ENCODE peak calls at places on chromosomes 6 and 20, in eight cellular contexts. P is esophagus muscularis mucosa, T is upper lobe of left lung, K is prostate gland, M is body of pancreas, S is HepG2, C is Peyer's patch, Y is K562. O is an unnamed sample. For H3K36me3, the result is how much of the 10 kb centered on the place peaks cover.

GRCh38 chr6:144350176-144350575 is 65.0 kb downstream of the UTRN start:
- DNase-seq in P (no peak), T (no peak), K (no peak), M (no peak), S (no peak), C (no peak), Y (no peak), O (no peak)

GRCh38 chr6:143860111-143860510 is 4.2 kb upstream of the ZC2HC1B start:
- DNase-seq in P (no peak), T (no peak), K (no peak), M (no peak), S (no peak), C (no peak), Y (no peak), O (no peak)

GRCh38 chr6:41741625-41742490 is 5.3 kb downstream of the PGC start:
- DNase-seq in P (no peak), T (no peak), K (no peak), M (no peak), S (peak), C (peak), Y (no peak), O (no peak)

GRCh38 chr6:27132532-27133280 is 114.8 kb upstream of the PRSS16 start:
- DNase-seq in P (peak), T (peak), K (peak), M (peak), S (peak), C (peak), Y (peak), O (peak)

GRCh38 chr6:137471951-137472350 is 22.2 kb downstream of the OLIG3 start:
- DNase-seq in P (peak), T (no peak), K (no peak), M (no peak), S (no peak), C (no peak), Y (no peak), O (no peak)

GRCh38 chr20:25017257-25017803 is 24.8 kb upstream of the APMAP start:
- DNase-seq in P (no peak), T (peak), K (peak), M (peak), S (peak), C (peak), Y (no peak), O (no peak)

GRCh38 chr6:3651698-3652229 is 99.7 kb downstream of the PXDC1 start:
- DNase-seq in P (peak), T (no peak), K (no peak), M (no peak), S (no peak), C (no peak), Y (no peak), O (no peak)

GRCh38 chr6:144362042-144363018 is 77.2 kb downstream of the UTRN start:
- DNase-seq in P (no peak), T (no peak), K (no peak), M (no peak), S (peak), C (no peak), Y (no peak), O (no peak)

GRCh38 chr20:20312562-20312961 is 55.3 kb upstream of the INSM1 start:
- DNase-seq in P (no peak), T (no peak), K (no peak), M (no peak), S (no peak), C (no peak), Y (no peak), O (no peak)

GRCh38 chr20:59030911-59031310 is 1.2 kb downstream of the ATP5F1E start:
- DNase-seq in P (peak), T (no peak), K (no peak), M (no peak), S (no peak), C (no peak), Y (no peak), O (no peak)

GRCh38 chr20:59032023-59032712 is at the start of gene ATP5F1E:
- DNase-seq in P (peak), T (peak), K (peak), M (peak), S (peak), C (peak), Y (peak), O (no peak)

GRCh38 chr20:59033093-59033492 is 958 bp upstream of the ATP5F1E start:
- DNase-seq in P (no peak), T (no peak), K (no peak), M (no peak), S (no peak), C (no peak), Y (no peak), O (no peak)

GRCh38 chr20:59032713-59033059 is 551 bp upstream of the ATP5F1E start:
- DNase-seq in P (no peak), T (no peak), K (no peak), M (no peak), S (peak), C (no peak), Y (no peak), O (no peak)

DNA sequence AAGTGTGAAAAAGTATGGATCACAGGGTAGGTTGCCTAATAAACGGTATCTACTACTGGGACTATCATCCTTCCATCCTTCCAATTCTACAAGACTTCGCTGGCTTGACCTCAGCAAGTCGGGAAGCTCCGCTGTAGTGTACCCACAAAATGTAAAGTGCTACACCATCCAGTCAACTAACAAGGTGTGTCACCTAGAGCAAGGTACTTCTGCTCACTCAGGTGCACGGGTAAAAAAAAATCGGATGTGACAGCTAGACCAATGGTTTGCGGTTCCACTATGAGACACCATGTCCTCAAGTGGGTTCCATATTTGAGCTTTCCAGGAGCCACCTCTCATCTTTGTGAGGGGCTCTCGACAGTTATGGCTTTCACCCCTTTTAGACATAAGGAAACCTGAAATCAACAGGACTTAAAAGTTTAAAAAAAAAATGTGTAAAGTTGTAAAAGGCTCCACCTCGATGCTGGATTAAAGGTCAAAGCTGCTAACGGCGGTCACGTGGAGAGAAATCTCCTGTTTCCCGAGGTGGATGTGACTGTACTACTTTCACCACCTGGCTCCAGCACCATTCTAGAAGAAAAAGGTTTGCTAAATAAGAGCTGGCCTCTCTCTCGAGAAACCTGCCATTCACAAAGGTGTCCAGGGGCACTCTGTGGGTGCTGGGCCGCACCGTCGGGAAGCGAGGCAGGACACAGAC is 661 bp downstream of the ATP5F1E start:
- DNase-seq in P (peak), T (no peak), K (no peak), M (no peak), S (peak), C (no peak), Y (no peak), O (no peak)
- TF ChIP-seq POLR2A in P (no peak), T (no peak), K (no peak), M (no peak), S (no peak), C (no peak), Y (no peak), O (no peak)

DNA sequence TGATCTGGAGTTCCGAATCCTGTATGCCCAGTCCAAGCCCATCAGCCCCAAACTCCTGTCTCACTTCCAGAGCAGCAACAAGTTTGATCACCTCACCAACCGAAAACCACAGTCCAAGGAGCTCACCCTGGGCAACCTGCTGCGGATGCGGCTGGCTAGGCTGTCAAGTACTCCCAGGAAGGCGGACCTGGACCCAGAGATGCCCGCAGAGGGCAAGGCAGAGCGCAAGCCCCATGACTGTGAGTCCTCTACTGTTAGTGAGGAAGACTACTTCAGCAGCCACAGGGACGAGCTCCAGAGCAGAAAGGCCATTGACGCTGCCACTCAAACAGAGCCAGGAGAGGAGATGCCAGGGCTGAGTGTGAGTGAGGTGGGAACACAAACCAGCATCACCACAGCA is 10.5 kb upstream of the DHX35 start:
- DNase-seq in P (no peak), T (no peak), K (no peak), M (no peak), S (no peak), C (no peak), Y (no peak), O (no peak)
- H3K36me3 ChIP-seq in P (under half), T (under half), K (under half), M (under half), S (half or more), C (under half), Y (half or more), O (under half)

DNA sequence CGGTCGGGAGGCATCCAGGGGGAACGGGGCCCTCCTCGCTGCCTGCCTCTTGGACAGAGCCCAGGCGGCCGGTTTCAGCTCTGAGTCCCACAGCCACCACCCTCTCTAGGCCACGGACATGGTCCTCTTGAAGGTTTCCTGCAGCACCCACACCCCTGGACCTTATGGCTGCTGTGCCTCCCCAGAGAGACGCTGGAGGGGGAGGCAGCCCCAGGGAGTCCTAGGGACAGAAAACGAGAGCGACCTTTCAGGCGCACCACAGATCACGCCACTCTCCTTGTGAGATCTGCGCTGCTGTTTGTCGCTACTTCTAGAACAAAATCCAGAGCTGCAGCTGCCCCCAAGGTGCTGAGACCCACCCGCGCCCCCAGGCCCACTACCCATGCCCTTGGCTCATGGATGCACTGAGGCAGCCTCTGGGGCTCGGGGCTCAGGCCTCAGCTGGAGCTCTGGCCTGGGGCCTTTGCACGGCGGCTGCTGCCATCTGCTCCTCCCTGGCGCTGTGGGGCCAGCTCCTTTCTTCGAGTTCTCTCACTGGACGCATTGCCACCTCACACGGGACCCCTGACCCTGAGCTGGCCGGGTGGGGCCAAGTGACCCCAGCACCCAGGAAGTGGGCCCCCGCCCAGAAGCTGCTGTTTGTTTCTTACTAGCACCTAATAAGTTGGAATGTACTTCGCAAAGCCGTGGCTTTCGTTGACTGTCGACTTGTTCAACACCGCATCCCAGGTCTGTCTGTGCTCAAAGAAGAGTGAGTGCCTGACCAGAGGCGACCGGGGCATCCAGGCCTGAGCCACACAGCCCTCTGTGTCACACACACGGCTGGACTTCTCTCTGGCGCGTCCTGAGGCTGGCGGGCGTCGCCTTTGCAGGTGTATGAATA is 113.3 kb downstream of the DLL1 start:
- DNase-seq in P (peak), T (peak), K (peak), M (peak), S (no peak), C (peak), Y (no peak), O (peak)
- TF ChIP-seq POLR2A in P (no peak), T (no peak), K (no peak), M (no peak), S (no peak), C (no peak), Y (no peak), O (no peak)

DNA sequence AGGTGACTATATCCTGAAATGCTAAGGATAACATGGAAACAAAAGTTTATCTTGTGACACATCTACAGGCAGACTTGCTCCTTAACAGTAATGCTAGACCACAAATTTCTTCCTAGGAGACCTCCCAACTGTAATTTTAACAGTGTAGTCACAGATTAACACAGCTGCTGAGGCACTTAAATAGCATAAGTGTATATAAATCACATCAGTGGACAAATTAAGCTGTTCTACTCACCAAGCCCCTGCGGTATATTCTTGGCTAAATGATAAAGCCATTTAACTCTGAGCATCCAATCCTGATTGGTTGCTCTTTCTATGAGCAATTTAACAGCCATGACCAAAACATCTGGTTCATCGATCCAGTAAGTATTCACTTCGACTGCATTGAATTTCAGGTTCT is 73.3 kb upstream of the LYRM2 start:
- DNase-seq in P (no peak), T (no peak), K (no peak), M (no peak), S (no peak), C (no peak), Y (no peak), O (no peak)
- H3K36me3 ChIP-seq in P (half or more), T (half or more), K (under half), M (under half), S (half or more), C (under half), Y (half or more), O (under half)

GRCh38 chr6:31729515-31729978 is 448 bp upstream of the DDAH2 start:
- DNase-seq in P (peak), T (peak), K (peak), M (peak), S (peak), C (peak), Y (peak), O (no peak)
- TF ChIP-seq POLR2A in P (no peak), T (no peak), K (peak), M (peak), S (peak), C (peak), Y (no peak), O (peak)

GRCh38 chr20:46017272-46017671 is 8.6 kb downstream of the MMP9 start:
- DNase-seq in P (no peak), T (no peak), K (no peak), M (no peak), S (no peak), C (no peak), Y (no peak), O (no peak)
- H3K36me3 ChIP-seq in P (under half), T (under half), K (under half), M (under half), S (under half), C (under half), Y (under half), O (under half)

DNA sequence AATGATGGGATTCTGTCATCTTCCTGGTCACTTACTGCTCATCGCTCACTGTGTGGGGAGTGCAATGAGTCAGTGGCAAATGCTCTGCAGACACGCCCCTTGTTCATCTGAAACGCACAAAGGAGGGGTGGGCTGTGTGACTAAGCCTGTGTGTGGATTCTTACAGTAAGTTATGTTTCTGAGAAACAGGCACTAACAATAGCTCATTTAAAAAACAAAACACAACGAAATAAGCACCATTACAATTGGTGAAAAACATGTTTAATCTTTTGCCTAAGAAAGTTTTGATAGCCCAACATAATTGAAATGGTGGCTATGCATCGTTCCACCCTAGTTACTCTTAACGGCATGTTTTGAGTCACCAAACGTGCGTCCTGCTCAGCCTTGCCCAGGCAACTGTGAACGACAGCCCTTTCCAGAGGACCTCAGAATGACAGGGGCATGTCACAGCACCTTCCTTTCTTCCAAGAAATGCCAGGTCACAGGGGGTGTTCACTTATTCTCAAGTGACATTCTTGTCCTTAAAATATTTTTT is 118.4 kb upstream of the SGK1 start:
- DNase-seq in P (no peak), T (peak), K (no peak), M (no peak), S (peak), C (no peak), Y (peak), O (no peak)
- TF ChIP-seq POLR2A in P (no peak), T (no peak), K (no peak), M (no peak), S (no peak), C (no peak), Y (peak), O (no peak)

GRCh38 chr6:571892-572291 is 85.0 kb downstream of the HUS1B start:
- DNase-seq in P (no peak), T (no peak), K (no peak), M (no peak), S (no peak), C (no peak), Y (no peak), O (no peak)

GRCh38 chr6:572596-573265 is 84.2 kb downstream of the HUS1B start:
- DNase-seq in P (no peak), T (no peak), K (no peak), M (no peak), S (no peak), C (no peak), Y (no peak), O (no peak)

GRCh38 chr6:570812-571211 is 86.1 kb downstream of the HUS1B start:
- DNase-seq in P (no peak), T (no peak), K (no peak), M (no peak), S (no peak), C (no peak), Y (no peak), O (no peak)

GRCh38 chr6:568085-568484 is 88.8 kb downstream of the HUS1B start:
- DNase-seq in P (no peak), T (no peak), K (no peak), M (no peak), S (no peak), C (no peak), Y (no peak), O (no peak)

GRCh38 chr6:568954-569523 is 87.9 kb downstream of the HUS1B start:
- DNase-seq in P (no peak), T (no peak), K (no peak), M (no peak), S (no peak), C (no peak), Y (no peak), O (no peak)
- H3K36me3 ChIP-seq in P (under half), T (under half), K (under half), M (under half), S (under half), C (under half), Y (under half), O (under half)

GRCh38 chr6:12844284-12845223 is 128.0 kb downstream of the PHACTR1 start:
- DNase-seq in P (no peak), T (no peak), K (no peak), M (no peak), S (peak), C (no peak), Y (peak), O (no peak)
- TF ChIP-seq POLR2A in P (no peak), T (no peak), K (no peak), M (no peak), S (no peak), C (no peak), Y (no peak), O (no peak)

GRCh38 chr6:18160921-18161320 is 5.7 kb downstream of the KDM1B start:
- DNase-seq in P (no peak), T (no peak), K (no peak), M (no peak), S (no peak), C (no peak), Y (no peak), O (no peak)

GRCh38 chr6:18166314-18167007 is 11.2 kb downstream of the KDM1B start:
- DNase-seq in P (no peak), T (no peak), K (no peak), M (no peak), S (no peak), C (no peak), Y (no peak), O (no peak)

GRCh38 chr6:18162401-18162800 is 7.2 kb downstream of the KDM1B start:
- DNase-seq in P (no peak), T (no peak), K (no peak), M (no peak), S (no peak), C (no peak), Y (no peak), O (no peak)

GRCh38 chr6:18165746-18166145 is 10.5 kb downstream of the KDM1B start:
- DNase-seq in P (no peak), T (no peak), K (no peak), M (no peak), S (no peak), C (no peak), Y (no peak), O (no peak)

DNA sequence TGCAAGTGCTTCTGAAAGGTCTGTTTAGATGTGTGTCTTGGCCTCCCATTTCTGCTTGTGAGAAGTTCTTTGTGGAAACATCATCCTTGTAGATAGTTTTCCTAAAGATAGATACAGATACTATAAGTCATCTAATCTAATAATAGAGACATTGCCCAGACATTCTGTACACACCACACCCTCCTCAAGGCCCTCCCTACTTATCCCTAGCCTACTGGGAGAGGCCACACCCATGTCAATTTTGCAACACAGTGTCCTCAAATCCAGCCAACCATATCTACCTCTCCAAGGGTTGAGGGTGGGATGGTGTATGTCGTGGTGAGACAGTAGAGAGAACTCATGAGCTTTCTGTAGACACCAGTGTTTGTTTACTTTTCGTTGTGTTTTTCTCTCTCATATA is 6.2 kb downstream of the KDM1B start:
- DNase-seq in P (no peak), T (no peak), K (no peak), M (no peak), S (no peak), C (no peak), Y (peak), O (no peak)
- H3K36me3 ChIP-seq in P (under half), T (half or more), K (under half), M (under half), S (under half), C (under half), Y (half or more), O (under half)

O was measured in vagina.